ENCODE peak calls at places on chromosomes 7 and 10, in seven cellular contexts. One of them, this sample, is unnamed.

GRCh38 chr10:3825862-3826351 is 40.9 kb upstream of the KLF6 start:
- DNase-seq in NB4: no peak
- DNase-seq in tibial artery: no peak
- DNase-seq in psoas muscle: peak
- DNase-seq in AG04449: no peak
- DNase-seq in GM12864: no peak
- DNase-seq in lung: no peak
- DNase-seq in this sample: no peak

GRCh38 chr10:6815346-6815745 is 235.3 kb upstream of the PRKCQ start:
- DNase-seq in NB4: no peak
- DNase-seq in psoas muscle: no peak
- DNase-seq in tibial artery: no peak
- DNase-seq in GM12864: no peak
- DNase-seq in lung: no peak
- DNase-seq in AG04449: no peak
- DNase-seq in this sample: no peak

GRCh38 chr10:11473128-11473760 is 138.2 kb downstream of the USP6NL start:
- DNase-seq in lung: no peak
- DNase-seq in NB4: no peak
- DNase-seq in tibial artery: no peak
- DNase-seq in GM12864: no peak
- DNase-seq in AG04449: no peak
- DNase-seq in psoas muscle: no peak
- DNase-seq in this sample: no peak

GRCh38 chr10:15571570-15571969 is 148.2 kb downstream of the ITGA8 start:
- DNase-seq in AG04449: peak
- DNase-seq in GM12864: no peak
- DNase-seq in psoas muscle: no peak
- DNase-seq in tibial artery: no peak
- DNase-seq in NB4: no peak
- DNase-seq in lung: no peak
- DNase-seq in this sample: no peak

GRCh38 chr10:44422631-44423030 is 37.7 kb upstream of the CXCL12 start:
- DNase-seq in lung: no peak
- DNase-seq in tibial artery: no peak
- DNase-seq in psoas muscle: no peak
- DNase-seq in AG04449: no peak
- DNase-seq in NB4: no peak
- DNase-seq in GM12864: no peak
- DNase-seq in this sample: no peak

GRCh38 chr7:105132335-105132734 is 118.3 kb downstream of the KMT2E start:
- DNase-seq in GM12864: no peak
- DNase-seq in lung: no peak
- DNase-seq in NB4: no peak
- DNase-seq in psoas muscle: no peak
- DNase-seq in tibial artery: no peak
- DNase-seq in AG04449: no peak
- DNase-seq in this sample: no peak

GRCh38 chr10:102120987-102121738 is 995 bp upstream of the LDB1 start:
- DNase-seq in NB4: no peak
- DNase-seq in GM12864: no peak
- DNase-seq in lung: peak
- DNase-seq in psoas muscle: peak
- DNase-seq in tibial artery: peak
- DNase-seq in AG04449: no peak
- DNase-seq in this sample: no peak

GRCh38 chr7:19051767-19052375 is 65.6 kb downstream of the TWIST1 start:
- DNase-seq in psoas muscle: no peak
- DNase-seq in GM12864: no peak
- DNase-seq in AG04449: no peak
- DNase-seq in NB4: peak
- DNase-seq in tibial artery: peak
- DNase-seq in lung: no peak
- DNase-seq in this sample: peak

GRCh38 chr10:59181668-59182067 is 5.2 kb downstream of the PHYHIPL start:
- DNase-seq in NB4: peak
- DNase-seq in tibial artery: no peak
- DNase-seq in AG04449: peak
- DNase-seq in lung: no peak
- DNase-seq in psoas muscle: no peak
- DNase-seq in GM12864: peak
- DNase-seq in this sample: peak

DNA sequence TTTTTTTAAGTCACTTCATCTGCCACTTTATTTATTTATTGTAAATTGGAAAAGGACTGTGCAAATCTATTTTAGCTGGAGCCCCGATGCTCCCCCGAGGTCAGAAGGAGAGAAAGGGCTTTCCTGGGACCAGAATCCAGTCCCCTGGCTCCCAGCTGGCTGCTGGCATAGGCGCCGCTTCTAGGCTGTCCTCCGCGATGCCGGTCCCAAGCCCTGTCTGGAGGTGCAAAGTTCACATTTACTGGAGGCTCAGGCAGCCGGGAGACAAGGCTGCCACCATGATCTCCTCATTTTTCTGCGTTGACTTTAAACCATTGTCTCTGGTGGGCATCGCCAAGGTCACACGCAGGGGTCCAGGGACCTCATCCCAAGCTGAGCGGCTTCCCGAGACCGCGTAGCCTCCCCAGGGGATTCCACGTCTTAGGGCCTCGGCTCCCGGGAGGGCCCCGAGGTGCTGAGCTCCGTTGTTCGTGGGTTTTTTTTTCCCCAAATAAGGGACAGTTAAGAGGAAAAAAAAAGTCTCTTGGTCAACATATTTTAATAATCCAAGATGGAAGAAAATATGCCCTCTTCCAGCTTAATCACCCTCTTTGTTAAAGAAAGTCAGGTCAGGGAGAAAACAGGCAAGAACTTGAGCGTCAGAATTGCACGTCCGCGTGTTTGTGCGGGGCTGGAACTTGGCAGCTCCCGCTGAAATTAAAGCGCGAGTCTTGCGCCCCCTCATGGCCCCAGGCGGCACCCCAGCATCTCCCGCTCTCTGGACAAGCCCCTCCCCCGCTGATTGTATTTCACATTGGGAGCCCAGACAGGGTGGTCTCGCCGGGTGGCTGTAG is 11.9 kb downstream of the RGR start:
- DNase-seq in tibial artery: no peak
- DNase-seq in lung: peak
- DNase-seq in NB4: peak
- DNase-seq in GM12864: no peak
- DNase-seq in psoas muscle: peak
- DNase-seq in AG04449: no peak
- DNase-seq in this sample: peak
- TF ChIP-seq CTCF in tibial artery: peak
- TF ChIP-seq CTCF in lung: peak
- TF ChIP-seq CTCF in NB4: peak
- TF ChIP-seq CTCF in GM12864: peak
- TF ChIP-seq CTCF in psoas muscle: peak
- TF ChIP-seq CTCF in AG04449: peak
- TF ChIP-seq CTCF in this sample: peak

GRCh38 chr10:79245539-79246208 is 101.6 kb upstream of the PPIF start:
- DNase-seq in GM12864: no peak
- DNase-seq in lung: no peak
- DNase-seq in AG04449: no peak
- DNase-seq in psoas muscle: no peak
- DNase-seq in tibial artery: no peak
- DNase-seq in NB4: peak
- DNase-seq in this sample: peak
- H3K4me3 ChIP-seq in GM12864: peak
- H3K4me3 ChIP-seq in lung: no peak
- H3K4me3 ChIP-seq in AG04449: no peak
- H3K4me3 ChIP-seq in psoas muscle: peak
- H3K4me3 ChIP-seq in tibial artery: no peak
- H3K4me3 ChIP-seq in NB4: peak
- H3K4me3 ChIP-seq in this sample: peak

GRCh38 chr10:69007260-69007659 is 18.7 kb downstream of the KIFBP start:
- DNase-seq in lung: no peak
- DNase-seq in AG04449: no peak
- DNase-seq in NB4: peak
- DNase-seq in psoas muscle: no peak
- DNase-seq in GM12864: no peak
- DNase-seq in tibial artery: no peak
- DNase-seq in this sample: peak
- TF ChIP-seq CTCF in lung: no peak
- TF ChIP-seq CTCF in AG04449: no peak
- TF ChIP-seq CTCF in NB4: peak
- TF ChIP-seq CTCF in psoas muscle: no peak
- TF ChIP-seq CTCF in GM12864: peak
- TF ChIP-seq CTCF in tibial artery: no peak
- TF ChIP-seq CTCF in this sample: peak

DNA sequence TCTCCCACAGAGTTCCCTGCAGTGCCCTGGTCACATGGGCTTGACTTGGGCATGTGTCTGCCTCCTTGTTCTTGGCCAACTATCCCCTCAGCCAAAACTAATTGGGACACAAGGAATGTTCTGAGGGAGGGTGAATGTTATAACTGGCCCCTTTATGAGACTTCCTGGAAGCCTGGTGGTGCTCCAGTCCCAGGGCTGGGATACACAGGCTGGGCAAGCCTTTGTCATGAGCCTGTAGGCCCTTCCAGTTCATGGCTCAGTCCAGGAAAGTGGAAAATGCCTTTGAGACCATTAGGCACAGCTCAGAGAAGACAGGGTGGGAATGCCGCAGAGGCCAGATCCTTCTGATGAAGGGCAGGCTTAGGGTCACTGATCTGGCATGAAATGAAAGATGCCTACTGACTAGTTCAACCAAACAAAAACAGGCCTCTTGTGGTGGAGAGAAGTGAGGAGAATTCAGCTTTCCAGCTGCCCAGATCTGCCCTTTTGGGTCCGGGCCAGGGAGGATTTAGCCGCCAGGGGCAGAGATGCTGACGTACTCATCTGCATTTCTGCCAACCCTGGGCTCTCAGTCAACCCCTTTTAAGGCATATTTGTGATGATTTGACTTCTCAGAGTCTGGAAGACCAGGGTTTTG is 961.5 kb downstream of the KCNMA1 start:
- DNase-seq in GM12864: no peak
- DNase-seq in NB4: no peak
- DNase-seq in lung: no peak
- DNase-seq in tibial artery: peak
- DNase-seq in psoas muscle: peak
- DNase-seq in AG04449: no peak
- DNase-seq in this sample: no peak
- H3K4me3 ChIP-seq in GM12864: no peak
- H3K4me3 ChIP-seq in NB4: no peak
- H3K4me3 ChIP-seq in lung: no peak
- H3K4me3 ChIP-seq in tibial artery: no peak
- H3K4me3 ChIP-seq in psoas muscle: no peak
- H3K4me3 ChIP-seq in AG04449: no peak
- H3K4me3 ChIP-seq in this sample: no peak

DNA sequence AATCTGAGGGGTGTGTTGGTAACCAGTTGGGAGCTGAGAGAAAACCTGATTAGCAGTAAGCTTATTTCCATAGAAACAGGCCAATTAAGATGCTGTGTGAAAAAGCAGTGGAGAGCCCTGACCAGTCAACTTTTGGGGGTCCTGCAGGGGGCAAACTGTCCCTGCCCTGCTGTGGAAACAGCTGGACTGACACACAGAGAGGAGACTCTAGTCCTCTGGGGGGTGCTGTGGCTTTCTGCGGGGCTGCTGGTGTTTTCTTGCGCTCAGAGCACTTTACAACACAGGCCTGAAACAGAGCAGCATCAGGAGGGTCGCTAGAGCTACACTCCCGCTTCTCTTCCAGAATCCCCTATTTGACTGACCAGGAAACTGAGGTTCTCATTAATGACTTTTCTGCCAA is 546.9 kb upstream of the GALNT17 start:
- DNase-seq in GM12864: no peak
- DNase-seq in tibial artery: no peak
- DNase-seq in NB4: no peak
- DNase-seq in lung: no peak
- DNase-seq in AG04449: no peak
- DNase-seq in psoas muscle: no peak
- DNase-seq in this sample: peak
- TF ChIP-seq CTCF in GM12864: no peak
- TF ChIP-seq CTCF in tibial artery: no peak
- TF ChIP-seq CTCF in NB4: no peak
- TF ChIP-seq CTCF in lung: no peak
- TF ChIP-seq CTCF in AG04449: no peak
- TF ChIP-seq CTCF in psoas muscle: no peak
- TF ChIP-seq CTCF in this sample: no peak

DNA sequence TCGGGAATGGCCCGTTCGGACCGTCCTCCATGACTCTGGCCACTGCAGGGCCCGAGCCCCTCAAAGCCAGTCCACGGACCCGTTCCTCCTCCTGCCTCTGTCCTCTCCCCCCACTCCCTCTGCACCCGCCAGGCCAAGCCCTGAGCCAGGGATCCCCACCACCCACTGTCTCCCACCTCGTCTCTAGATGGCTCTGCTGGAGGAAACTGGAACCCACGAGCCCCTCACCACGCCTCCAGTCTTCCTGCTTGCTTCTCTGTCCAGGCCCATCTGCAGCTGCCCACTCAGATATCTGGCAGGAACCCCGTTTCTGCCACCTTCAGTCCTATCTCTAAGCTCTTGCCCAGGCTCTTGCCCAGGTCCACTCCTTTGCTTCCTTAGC is 24.3 kb downstream of the GRID2IP start:
- DNase-seq in tibial artery: no peak
- DNase-seq in psoas muscle: no peak
- DNase-seq in AG04449: no peak
- DNase-seq in lung: no peak
- DNase-seq in NB4: no peak
- DNase-seq in GM12864: no peak
- DNase-seq in this sample: no peak
- H3K4me3 ChIP-seq in tibial artery: peak
- H3K4me3 ChIP-seq in psoas muscle: peak
- H3K4me3 ChIP-seq in AG04449: no peak
- H3K4me3 ChIP-seq in lung: no peak
- H3K4me3 ChIP-seq in NB4: no peak
- H3K4me3 ChIP-seq in GM12864: no peak
- H3K4me3 ChIP-seq in this sample: no peak

This sample was measured in GM12865.